ENCODE peak calls at places on chromosome 10, in seven cellular contexts. E is heart right ventricle, D is right lobe of liver, W is stomach, G is endothelial cell of umbilical vein, P is suprapubic skin, Q is esophagus squamous epithelium. N is an unnamed sample. For H3K9me3, the result is how much of the 10 kb centered on the place peaks cover.

GRCh38 chr10:72204724-72205123 is 11.1 kb upstream of the ANAPC16 start:
- DNase-seq in E (no peak), D (no peak), W (no peak), G (no peak), P (no peak), Q (no peak), N (no peak)

GRCh38 chr10:43939939-43940810 is 291.5 kb upstream of the ZNF32 start:
- DNase-seq in E (peak), D (peak), W (no peak), G (no peak), P (no peak), Q (no peak), N (no peak)

GRCh38 chr10:60963441-60964256 is 19.7 kb upstream of the RHOBTB1 start:
- DNase-seq in E (no peak), D (no peak), W (no peak), G (peak), P (no peak), Q (no peak), N (no peak)

GRCh38 chr10:97830064-97830463 is 19.6 kb upstream of the GOLGA7B start:
- DNase-seq in E (no peak), D (no peak), W (no peak), G (peak), P (no peak), Q (no peak), N (no peak)

GRCh38 chr10:61063911-61064310 is 119.9 kb upstream of the RHOBTB1 start:
- DNase-seq in E (no peak), D (no peak), W (no peak), G (peak), P (no peak), Q (no peak), N (no peak)

GRCh38 chr10:60359066-60359465 is 30.6 kb downstream of the ANK3 start:
- DNase-seq in E (no peak), D (no peak), W (no peak), G (no peak), P (no peak), Q (no peak), N (no peak)

GRCh38 chr10:52644678-52645434 is 127.7 kb downstream of the MBL2 start:
- DNase-seq in E (peak), D (peak), W (peak), G (peak), P (no peak), Q (no peak), N (no peak)

GRCh38 chr10:26046073-26046684 is 112.2 kb downstream of the MYO3A start:
- DNase-seq in E (no peak), D (no peak), W (no peak), G (no peak), P (no peak), Q (no peak), N (no peak)

GRCh38 chr10:16993186-16993585 is 136.4 kb downstream of the CUBN start:
- DNase-seq in E (no peak), D (no peak), W (no peak), G (no peak), P (no peak), Q (no peak), N (no peak)

GRCh38 chr10:77799352-77799751 is 127.2 kb downstream of the DLG5 start:
- DNase-seq in E (no peak), D (no peak), W (no peak), G (no peak), P (no peak), Q (no peak), N (no peak)

GRCh38 chr10:63154546-63155387 is 21.6 kb downstream of the NRBF2 start:
- DNase-seq in E (no peak), D (no peak), W (no peak), G (no peak), P (no peak), Q (no peak), N (no peak)

GRCh38 chr10:5283305-5284158 is 81.2 kb upstream of the UCN3 start:
- DNase-seq in E (peak), D (peak), W (peak), G (peak), P (no peak), Q (no peak), N (peak)

GRCh38 chr10:74081192-74081803 is 69.3 kb downstream of the AP3M1 start:
- DNase-seq in E (peak), D (no peak), W (peak), G (peak), P (no peak), Q (no peak), N (peak)

GRCh38 chr10:97270523-97271154 is 21.8 kb downstream of the ARHGAP19 start:
- DNase-seq in E (no peak), D (no peak), W (no peak), G (peak), P (no peak), Q (no peak), N (no peak)

GRCh38 chr10:4804505-4804904 is 21.5 kb upstream of the AKR1E2 start:
- DNase-seq in E (no peak), D (no peak), W (no peak), G (peak), P (no peak), Q (no peak), N (no peak)

GRCh38 chr10:63467833-63468232 is 2.1 kb upstream of the JMJD1C start:
- DNase-seq in E (no peak), D (no peak), W (no peak), G (no peak), P (no peak), Q (no peak), N (no peak)

GRCh38 chr10:128861018-128861565 is 605.9 kb upstream of the MGMT start:
- DNase-seq in E (no peak), D (no peak), W (no peak), G (no peak), P (peak), Q (no peak), N (no peak)

GRCh38 chr10:5905854-5906507 is 15.9 kb downstream of the FBH1 start:
- DNase-seq in E (peak), D (no peak), W (peak), G (no peak), P (peak), Q (no peak), N (no peak)

GRCh38 chr10:108303149-108303548 is 1138.6 kb upstream of the SORCS1 start:
- DNase-seq in E (no peak), D (no peak), W (no peak), G (no peak), P (no peak), Q (no peak), N (no peak)

GRCh38 chr10:49220031-49220430 is 31.8 kb upstream of the TMEM273 start:
- DNase-seq in E (no peak), D (no peak), W (no peak), G (no peak), P (no peak), Q (no peak), N (no peak)

GRCh38 chr10:62052276-62052675 is 150.8 kb downstream of the ARID5B start:
- DNase-seq in E (no peak), D (no peak), W (no peak), G (no peak), P (no peak), Q (no peak), N (no peak)

GRCh38 chr10:42990016-42990720 is 86.7 kb upstream of the RET start:
- DNase-seq in E (no peak), D (no peak), W (no peak), G (no peak), P (peak), Q (no peak), N (no peak)

GRCh38 chr10:20624642-20625041 is 272.5 kb downstream of the NEBL start:
- DNase-seq in E (peak), D (no peak), W (no peak), G (no peak), P (no peak), Q (no peak), N (no peak)

GRCh38 chr10:83915801-83916200 is 223.5 kb upstream of the GHITM start:
- DNase-seq in E (no peak), D (no peak), W (no peak), G (no peak), P (no peak), Q (no peak), N (no peak)

DNA sequence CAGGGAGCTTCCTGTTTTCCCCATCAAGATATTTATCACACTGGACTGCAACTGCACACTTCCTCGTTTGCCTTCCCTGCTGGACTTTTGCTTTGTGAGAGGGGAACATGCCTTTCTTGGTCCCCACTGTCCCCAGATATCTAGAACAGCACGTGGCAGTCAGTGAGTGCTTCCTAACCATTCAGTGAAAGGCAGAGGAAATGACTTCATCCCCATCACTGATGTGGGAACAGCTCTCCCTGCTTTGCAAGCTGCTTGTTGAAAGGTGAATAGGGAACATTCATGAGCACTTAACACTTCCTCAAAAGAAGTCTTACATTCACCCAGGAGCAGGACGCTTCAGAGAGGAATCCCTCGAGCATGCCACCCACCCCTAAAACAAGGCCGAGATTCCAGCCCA is 135.4 kb downstream of the MYOF start:
- DNase-seq in E (no peak), D (no peak), W (no peak), G (peak), P (no peak), Q (no peak), N (no peak)
- H3K27ac ChIP-seq in E (no peak), D (no peak), W (no peak), G (peak), P (no peak), Q (no peak), N (no peak)

GRCh38 chr10:70267161-70267933 is 16.5 kb downstream of the NPFFR1 start:
- DNase-seq in E (no peak), D (no peak), W (no peak), G (peak), P (no peak), Q (no peak), N (no peak)
- TF ChIP-seq CTCF in E (peak), D (no peak), W (no peak), G (peak), P (no peak), Q (no peak), N (no peak)

GRCh38 chr10:124403548-124403947 is 15.2 kb downstream of the OAT start:
- DNase-seq in E (peak), D (no peak), W (peak), G (peak), P (no peak), Q (no peak), N (no peak)
- H3K9me3 ChIP-seq in E (under half), D (under half), W (under half), G (under half), P (under half), Q (under half), N (under half)

DNA sequence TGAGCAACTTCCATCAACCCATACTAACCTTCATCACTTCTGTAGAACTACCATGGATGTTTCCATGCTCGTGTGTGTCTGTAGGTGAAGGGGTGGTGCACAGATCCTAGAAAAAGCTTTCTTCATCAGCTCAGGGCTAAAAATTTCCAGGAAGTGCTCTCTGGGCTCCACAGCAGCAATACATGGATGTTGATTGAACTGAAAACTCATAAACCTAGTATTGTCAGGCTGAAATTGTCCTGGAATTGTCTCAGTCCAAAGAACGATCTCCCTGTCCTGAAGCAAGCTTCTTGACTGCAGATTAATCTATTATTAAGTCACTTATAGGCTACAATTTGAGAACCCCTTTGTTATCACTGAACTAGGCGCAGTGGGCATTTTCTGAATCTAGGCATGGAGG is 39.8 kb downstream of the ENO4 start:
- DNase-seq in E (no peak), D (no peak), W (no peak), G (no peak), P (no peak), Q (no peak), N (no peak)
- H3K27ac ChIP-seq in E (no peak), D (peak), W (no peak), G (peak), P (no peak), Q (no peak), N (no peak)

GRCh38 chr10:22992075-22992474 is 64.2 kb downstream of the ARMC3 start:
- DNase-seq in E (no peak), D (no peak), W (no peak), G (no peak), P (no peak), Q (no peak), N (no peak)

GRCh38 chr10:22990443-22990842 is 62.6 kb downstream of the ARMC3 start:
- DNase-seq in E (no peak), D (no peak), W (no peak), G (no peak), P (no peak), Q (no peak), N (no peak)

GRCh38 chr10:22988581-22989360 is 60.9 kb downstream of the ARMC3 start:
- DNase-seq in E (peak), D (peak), W (peak), G (peak), P (no peak), Q (no peak), N (peak)

GRCh38 chr10:22984066-22984465 is 56.2 kb downstream of the ARMC3 start:
- DNase-seq in E (no peak), D (no peak), W (no peak), G (no peak), P (no peak), Q (no peak), N (no peak)

GRCh38 chr10:22986771-22987542 is 59.1 kb downstream of the ARMC3 start:
- DNase-seq in E (no peak), D (no peak), W (no peak), G (peak), P (no peak), Q (no peak), N (no peak)
- TF ChIP-seq CTCF in E (peak), D (peak), W (peak), G (peak), P (peak), Q (no peak), N (peak)

GRCh38 chr10:35442592-35442991 is 106.3 kb downstream of the CCNY start:
- DNase-seq in E (no peak), D (no peak), W (no peak), G (no peak), P (no peak), Q (no peak), N (no peak)

GRCh38 chr10:35443858-35444257 is 107.5 kb downstream of the CCNY start:
- DNase-seq in E (no peak), D (no peak), W (no peak), G (no peak), P (no peak), Q (no peak), N (no peak)

GRCh38 chr10:35447693-35448407 is 111.5 kb downstream of the CCNY start:
- DNase-seq in E (no peak), D (peak), W (peak), G (peak), P (no peak), Q (no peak), N (no peak)

GRCh38 chr10:35446439-35446838 is 110.1 kb downstream of the CCNY start:
- DNase-seq in E (no peak), D (no peak), W (no peak), G (no peak), P (no peak), Q (no peak), N (no peak)

GRCh38 chr10:35445150-35445884 is 109.0 kb downstream of the CCNY start:
- DNase-seq in E (no peak), D (no peak), W (no peak), G (no peak), P (no peak), Q (no peak), N (no peak)
- H3K9me3 ChIP-seq in E (under half), D (under half), W (under half), G (under half), P (under half), Q (under half), N (under half)

GRCh38 chr10:76357726-76358125 is 926.3 kb downstream of the LRMDA start:
- DNase-seq in E (no peak), D (no peak), W (no peak), G (no peak), P (no peak), Q (no peak), N (no peak)
- H3K27ac ChIP-seq in E (no peak), D (no peak), W (no peak), G (no peak), P (no peak), Q (no peak), N (no peak)

DNA sequence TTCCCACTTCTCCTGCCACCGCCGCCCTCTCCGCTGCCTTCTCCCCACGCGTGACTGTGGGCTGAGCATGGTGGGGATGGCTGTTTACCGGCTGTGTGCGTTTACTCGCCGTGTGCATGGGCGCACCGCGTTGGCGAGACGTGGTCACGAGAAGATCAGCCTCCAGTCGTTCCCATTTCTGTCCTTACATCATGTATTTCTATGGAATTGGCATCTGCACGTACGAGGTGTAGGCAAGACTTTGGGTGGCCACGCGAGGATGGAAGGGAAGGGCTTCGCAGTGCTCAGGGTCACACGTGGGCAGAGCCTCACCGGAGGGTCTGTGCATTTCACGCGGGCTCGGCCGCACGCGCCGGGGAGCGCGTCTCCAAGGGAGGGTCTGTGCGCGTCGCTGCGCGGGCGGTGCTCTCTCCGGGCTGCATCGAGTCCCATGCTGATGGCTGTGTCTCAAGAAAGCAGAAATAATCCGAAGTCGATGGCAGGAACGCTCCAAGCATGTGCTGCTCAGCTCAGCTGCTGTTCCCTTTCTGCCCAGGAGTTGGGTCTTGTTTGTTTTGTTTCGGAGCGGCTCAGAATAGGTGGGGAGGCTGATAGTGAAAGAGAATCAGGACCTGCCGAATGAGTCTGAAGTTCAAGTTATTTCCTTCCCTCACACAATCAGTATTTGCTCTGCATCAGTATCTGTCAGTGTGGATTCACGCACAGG is 973 bp downstream of the CAMK1D start:
- DNase-seq in E (peak), D (peak), W (no peak), G (peak), P (no peak), Q (no peak), N (peak)
- TF ChIP-seq CTCF in E (no peak), D (peak), W (no peak), G (no peak), P (peak), Q (no peak), N (no peak)

GRCh38 chr10:81820418-81820817 is 54.6 kb upstream of the NRG3 start:
- DNase-seq in E (no peak), D (no peak), W (no peak), G (peak), P (no peak), Q (no peak), N (no peak)

GRCh38 chr10:81817611-81818160 is 57.3 kb upstream of the NRG3 start:
- DNase-seq in E (no peak), D (no peak), W (no peak), G (no peak), P (no peak), Q (no peak), N (no peak)

DNA sequence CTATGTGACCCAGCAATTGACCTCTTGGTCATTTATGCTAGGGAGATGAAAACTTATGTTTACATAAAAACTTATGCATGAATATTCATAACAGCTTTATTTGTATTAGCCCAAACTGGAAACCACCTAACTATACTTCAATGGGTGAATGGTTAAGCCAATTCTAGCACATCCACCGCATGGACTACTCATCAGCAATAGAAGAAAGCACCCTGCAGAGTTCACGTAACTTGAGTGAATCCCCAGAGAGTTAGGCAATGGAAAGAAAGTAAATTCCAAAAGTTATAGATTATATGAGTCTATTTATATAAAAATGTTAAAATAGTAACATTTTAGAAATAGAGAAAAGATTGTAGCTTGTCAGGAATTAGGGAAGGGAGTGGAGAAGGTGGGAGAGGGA is 60.2 kb upstream of the NRG3 start:
- DNase-seq in E (no peak), D (no peak), W (no peak), G (no peak), P (no peak), Q (no peak), N (no peak)
- H3K9me3 ChIP-seq in E (under half), D (under half), W (under half), G (under half), P (under half), Q (under half), N (under half)

N was measured in CD4-positive, alpha-beta T cell.